ENCODE peak calls at places on chromosomes 6 and 20, in seven cellular contexts. Z is mesothelial cell of epicardium, L is cardiac fibroblast, I is A549, Y is body of pancreas, E is astrocyte of the cerebellum, P is HFFc6. R is an unnamed sample.

GRCh38 chr6:111663232-111663631 is 57.6 kb upstream of the TRAF3IP2 start:
- DNase-seq in P (no peak), Y (no peak), L (no peak), E (no peak), I (no peak), Z (no peak), R (no peak)

GRCh38 chr6:9842004-9842720 is 572.7 kb downstream of the TFAP2A start:
- DNase-seq in Y (no peak), Z (no peak), I (no peak), L (no peak), E (no peak), P (no peak), R (no peak)

GRCh38 chr6:107490568-107491058 is 696 bp downstream of the SOBP start:
- DNase-seq in Y (no peak), I (no peak), Z (no peak), E (no peak), P (no peak), L (no peak), R (no peak)

GRCh38 chr6:107587402-107587801 is 97.5 kb downstream of the SOBP start:
- DNase-seq in L (no peak), E (no peak), I (no peak), Y (no peak), Z (no peak), P (no peak), R (no peak)

GRCh38 chr6:29596381-29596900 is 11.5 kb downstream of the OR2H2 start:
- DNase-seq in I (no peak), Z (no peak), L (no peak), P (no peak), Y (no peak), E (no peak), R (no peak)

GRCh38 chr6:102417368-102417767 is 1023.9 kb downstream of the GRIK2 start:
- DNase-seq in Z (no peak), I (no peak), P (no peak), Y (no peak), E (no peak), L (no peak), R (no peak)

GRCh38 chr6:131281471-131282270 is 146.4 kb downstream of the AKAP7 start:
- DNase-seq in Y (peak; percentile 54), L (peak; percentile 12), Z (no peak), I (no peak), E (peak; percentile 20), P (no peak), R (no peak)

GRCh38 chr6:22442826-22443225 is 126.5 kb upstream of the HDGFL1 start:
- DNase-seq in I (no peak), Y (no peak), P (no peak), E (no peak), Z (no peak), L (peak; percentile 10), R (peak; percentile 23)

GRCh38 chr20:44014807-44015732 is 100.4 kb downstream of the TOX2 start:
- DNase-seq in L (peak; percentile 55), P (no peak), E (no peak), Y (no peak), Z (no peak), I (no peak), R (no peak)

GRCh38 chr6:170232186-170233002 is 58.5 kb downstream of the DLL1 start:
- DNase-seq in Y (no peak), I (no peak), E (no peak), Z (no peak), P (peak; percentile 6), L (no peak), R (no peak)

GRCh38 chr6:106894978-106895702 is 79.4 kb downstream of the CD24 start:
- DNase-seq in Y (peak; percentile 55), L (peak; percentile 7), I (no peak), E (no peak), Z (no peak), P (no peak), R (no peak)

GRCh38 chr6:147709396-147710272 is 201.1 kb downstream of the SAMD5 start:
- DNase-seq in E (no peak), L (no peak), Y (no peak), Z (no peak), P (no peak), I (no peak), R (no peak)

GRCh38 chr6:77839292-77839691 is 186.5 kb downstream of the MEI4 start:
- DNase-seq in L (no peak), I (no peak), E (no peak), Y (no peak), Z (no peak), P (no peak), R (no peak)

GRCh38 chr6:46453221-46453620 is 38.0 kb downstream of the RCAN2 start:
- DNase-seq in Z (no peak), L (peak; percentile 7), P (peak; percentile 67), E (peak; percentile 81), I (no peak), Y (no peak), R (peak; percentile 83)

GRCh38 chr6:903746-904145 is 210.8 kb upstream of the EXOC2 start:
- DNase-seq in Z (no peak), L (no peak), Y (no peak), E (peak; percentile 15), P (no peak), I (no peak), R (no peak)

GRCh38 chr6:1424306-1424927 is 35.0 kb downstream of the FOXF2 start:
- DNase-seq in I (peak; percentile 63), Z (peak; percentile 39), E (peak; percentile 24), L (peak; percentile 65), P (peak; percentile 73), Y (peak; percentile 62), R (peak; percentile 56)

GRCh38 chr6:8017276-8017701 is 46.9 kb downstream of the BLOC1S5 start:
- DNase-seq in Y (no peak), P (no peak), I (no peak), L (no peak), Z (no peak), E (no peak), R (no peak)
- TF ChIP-seq CTCF in Y (no peak), P (no peak), I (no peak), L (no peak), Z (no peak), E (no peak), R (no peak)

GRCh38 chr6:36649086-36649485 is 29.4 kb upstream of the CDKN1A start:
- DNase-seq in Z (no peak), E (no peak), P (no peak), I (no peak), L (no peak), Y (no peak), R (no peak)

GRCh38 chr6:36649721-36650484 is 28.6 kb upstream of the CDKN1A start:
- DNase-seq in L (no peak), Y (no peak), P (no peak), I (no peak), E (no peak), Z (no peak), R (no peak)

GRCh38 chr6:36650848-36651247 is 27.7 kb upstream of the CDKN1A start:
- DNase-seq in I (no peak), Y (peak; percentile 24), P (no peak), Z (no peak), E (no peak), L (no peak), R (no peak)

GRCh38 chr6:36655073-36655847 is 23.3 kb upstream of the CDKN1A start:
- DNase-seq in L (no peak), Y (no peak), I (no peak), E (no peak), P (no peak), Z (no peak), R (no peak)

GRCh38 chr6:36651659-36652379 is 26.7 kb upstream of the CDKN1A start:
- DNase-seq in Y (no peak), P (no peak), I (no peak), Z (no peak), E (no peak), L (no peak), R (no peak)
- TF ChIP-seq CTCF in Y (no peak), P (no peak), I (no peak), Z (no peak), E (no peak), L (no peak), R (no peak)

GRCh38 chr6:86856937-86857563 is 80.3 kb upstream of the HTR1E start:
- DNase-seq in E (peak; percentile 4), Z (peak; percentile 45), L (peak; percentile 28), I (peak; percentile 3), Y (peak; percentile 43), P (peak; percentile 20), R (no peak)
- TF ChIP-seq CTCF in E (peak; percentile 66), Z (peak; percentile 83), L (peak; percentile 77), I (peak; percentile 61), Y (peak; percentile 63), P (peak; percentile 83), R (peak; percentile 49)

DNA sequence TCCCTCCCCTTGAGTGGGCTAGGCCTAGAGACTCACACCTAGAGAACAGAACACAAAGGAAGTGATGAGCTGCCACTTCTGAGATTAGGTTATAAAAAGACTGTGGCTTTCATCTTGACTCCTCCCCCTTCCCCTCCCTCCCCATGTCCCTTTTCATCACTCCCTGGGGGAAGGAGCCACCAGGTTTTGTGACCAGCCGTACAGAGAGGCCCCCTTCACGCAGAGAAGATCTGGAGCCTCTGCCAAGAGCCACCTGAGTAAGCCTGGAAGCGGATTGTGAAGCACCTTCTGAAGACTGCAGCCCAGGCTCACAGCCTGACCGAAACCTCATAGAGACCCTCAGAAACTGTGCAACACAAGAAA is 118.4 kb upstream of the NXT1 start:
- DNase-seq in Z (no peak), E (no peak), Y (no peak), I (no peak), L (no peak), P (no peak), R (no peak)
- TF ChIP-seq CTCF in Z (no peak), E (no peak), Y (no peak), I (no peak), L (no peak), P (no peak), R (no peak)

DNA sequence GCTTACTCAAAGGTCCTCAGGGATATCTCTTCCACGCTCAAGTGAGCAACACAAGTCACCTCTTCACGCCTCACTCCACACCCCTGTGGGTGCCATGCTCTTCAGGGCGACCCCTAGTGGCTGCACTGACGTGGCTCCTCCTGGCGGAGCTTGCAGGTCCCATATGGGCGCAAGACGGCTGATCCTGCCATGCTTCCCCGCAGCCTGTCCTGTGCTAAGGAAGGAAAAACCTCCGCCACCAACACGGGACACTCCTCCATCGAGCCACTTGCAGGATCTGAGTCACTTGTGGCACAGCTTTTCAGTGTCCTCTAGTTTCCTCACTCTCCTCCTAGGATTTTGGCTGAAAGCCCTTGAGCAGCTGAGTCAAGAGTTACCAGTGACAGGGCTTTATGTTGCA is 90.7 kb downstream of the KHDC1L start:
- DNase-seq in E (no peak), L (peak; percentile 15), Y (peak; percentile 19), Z (no peak), I (no peak), P (peak; percentile 12), R (no peak)
- TF ChIP-seq CTCF in E (peak; percentile 23), L (peak; percentile 71), Y (no peak), Z (peak; percentile 36), I (no peak), P (peak; percentile 64), R (peak; percentile 25)

R was measured in AG09319.